ENCODE peak calls at places on chromosomes 16 and 17, in four cellular contexts. Z is SK-N-SH, L is K562, W is WTC11. J is an unnamed sample.

GRCh38 chr16:1959269-1960039 is at the start of gene NDUFB10:
- DNase-seq in Z (peak; percentile 96), L (peak; percentile 91), W (peak; percentile 92), J (peak; percentile 76)

GRCh38 chr17:6470751-6471521 is 26.7 kb downstream of the PIMREG start:
- DNase-seq in L (no peak), Z (no peak), W (no peak), J (no peak)

GRCh38 chr16:57358527-57359095 is at the start of gene CCL22:
- DNase-seq in W (no peak), L (no peak), Z (no peak), J (no peak)

GRCh38 chr16:84193480-84193879 is 2.5 kb downstream of the ADAD2 start:
- DNase-seq in W (no peak), L (no peak), Z (no peak), J (no peak)

GRCh38 chr17:75176625-75177024 is 6.1 kb downstream of the SUMO2 start:
- DNase-seq in L (no peak), W (no peak), Z (no peak), J (no peak)

GRCh38 chr16:28140788-28141618 is 70.8 kb downstream of the XPO6 start:
- DNase-seq in L (no peak), Z (no peak), W (no peak), J (no peak)

GRCh38 chr17:38926290-38927070 is 1.1 kb downstream of the LASP1NB start:
- DNase-seq in L (no peak), W (no peak), Z (no peak), J (no peak)

GRCh38 chr16:49158029-49158642 is 123.5 kb downstream of the CBLN1 start:
- DNase-seq in L (peak; percentile 60), Z (no peak), W (peak; percentile 68), J (peak; percentile 69)

GRCh38 chr16:515175-515962 is 12.1 kb upstream of the CAPN15 start:
- DNase-seq in Z (no peak), L (no peak), W (no peak), J (no peak)

GRCh38 chr16:82046941-82047340 is 11.9 kb downstream of the HSD17B2 start:
- DNase-seq in W (no peak), L (no peak), Z (no peak), J (no peak)

GRCh38 chr17:4497101-4497824 is 1.4 kb upstream of the SPNS2 start:
- DNase-seq in L (no peak), Z (no peak), W (no peak), J (no peak)

GRCh38 chr16:5054876-5055865 is 10.6 kb downstream of the C16orf89 start:
- DNase-seq in W (no peak), Z (no peak), L (peak; percentile 5), J (no peak)

GRCh38 chr16:67459066-67459857 is 21.7 kb downstream of the ATP6V0D1 start:
- DNase-seq in L (no peak), Z (peak; percentile 38), W (no peak), J (no peak)

GRCh38 chr17:38591759-38592241 is 14.0 kb downstream of the SRCIN1 start:
- DNase-seq in Z (peak; percentile 50), W (no peak), L (no peak), J (no peak)

GRCh38 chr16:19219836-19220235 is 51.8 kb downstream of the SYT17 start:
- DNase-seq in L (no peak), W (no peak), Z (no peak), J (no peak)

GRCh38 chr17:17043668-17044226 is 1.5 kb downstream of the MPRIP start:
- DNase-seq in L (no peak), W (peak; percentile 11), Z (no peak), J (no peak)

GRCh38 chr17:69425978-69426377 is 11.5 kb downstream of the MAP2K6 start:
- DNase-seq in Z (no peak), W (no peak), L (no peak), J (no peak)

GRCh38 chr16:87931504-87931903 is 4.8 kb downstream of the CA5A start:
- DNase-seq in L (peak; percentile 63), Z (peak; percentile 52), W (no peak), J (no peak)
- TF ChIP-seq TEAD4 in L (peak; percentile 54), Z (no peak), W (no peak), J (no peak)

GRCh38 chr17:72591500-72592241 is 470.9 kb downstream of the SOX9 start:
- DNase-seq in W (peak; percentile 31), Z (peak; percentile 78), L (no peak), J (peak; percentile 60)

GRCh38 chr17:72592242-72592966 is 471.6 kb downstream of the SOX9 start:
- DNase-seq in L (peak; percentile 56), Z (peak; percentile 99), W (peak; percentile 81), J (peak; percentile 58)

GRCh38 chr17:72594248-72594647 is 473.4 kb downstream of the SOX9 start:
- DNase-seq in Z (no peak), L (no peak), W (no peak), J (no peak)

GRCh38 chr17:72590882-72591499 is 470.2 kb downstream of the SOX9 start:
- DNase-seq in L (no peak), Z (no peak), W (no peak), J (no peak)

DNA sequence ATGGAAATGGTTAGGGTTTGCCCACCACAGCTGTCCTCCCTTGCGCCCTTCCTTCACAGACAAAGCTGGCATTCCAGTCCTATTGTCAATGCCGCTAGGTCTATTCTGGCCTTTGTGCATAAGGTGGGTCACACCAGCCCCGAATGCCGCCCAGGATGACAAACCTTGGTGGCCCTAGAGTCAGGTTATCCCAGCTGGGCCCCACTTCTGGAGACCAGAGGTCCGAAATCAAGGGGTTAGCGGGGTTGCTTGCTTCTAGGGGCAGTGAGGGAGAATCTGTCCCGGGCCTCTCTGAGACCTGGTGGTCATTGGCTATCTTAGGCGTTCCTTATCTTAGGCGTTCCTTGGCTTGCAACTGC is 472.1 kb downstream of the SOX9 start:
- DNase-seq in W (no peak), L (no peak), Z (no peak), J (no peak)
- TF ChIP-seq TEAD4 in W (no peak), L (no peak), Z (no peak), J (no peak)

DNA sequence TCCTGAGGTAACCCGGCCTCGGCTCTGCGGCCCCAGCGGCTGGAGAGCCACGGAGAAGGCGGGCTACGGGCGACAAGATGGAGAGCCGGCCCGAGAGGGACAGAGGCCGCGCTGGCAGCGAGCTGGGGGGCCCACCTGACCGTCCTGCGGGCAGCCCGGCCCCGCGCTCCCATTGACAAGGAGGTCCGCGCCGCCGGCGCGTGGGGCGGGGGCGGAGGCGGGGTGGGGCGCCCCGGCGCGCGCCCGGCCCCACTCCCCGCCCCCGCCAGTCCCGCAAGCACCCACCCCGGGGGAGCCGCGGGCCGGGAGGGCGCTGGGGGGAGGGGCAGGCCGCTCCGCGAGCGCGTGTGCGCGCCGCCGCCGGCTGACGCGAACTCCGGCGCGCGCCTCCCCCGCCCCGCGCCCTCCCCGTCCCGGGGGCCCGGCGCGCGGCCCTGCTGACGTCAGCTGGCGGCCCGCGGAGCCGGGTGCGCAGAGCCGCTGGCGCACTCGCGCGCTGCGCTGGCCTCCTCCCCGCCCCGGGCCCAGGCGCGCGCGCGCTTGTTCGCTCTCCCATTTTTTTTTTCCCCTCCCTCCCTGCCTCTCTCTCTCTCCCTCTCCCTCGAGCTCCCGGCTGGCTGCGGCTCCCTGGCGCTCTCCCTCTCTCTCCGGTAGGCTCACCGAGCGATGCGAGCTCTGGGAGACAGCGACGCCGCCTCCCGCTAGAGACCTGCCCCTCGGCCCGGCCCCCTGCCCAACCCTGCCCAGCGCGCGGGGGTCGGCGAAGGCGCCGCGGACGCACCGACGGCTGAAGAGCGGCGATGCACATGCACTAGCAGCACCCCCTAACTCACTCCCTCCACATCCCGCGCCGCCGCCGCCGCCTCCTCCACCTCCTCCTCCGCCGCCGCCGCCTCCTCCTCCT is at the start of gene GNAO1:
- DNase-seq in W (peak; percentile 71), L (peak; percentile 92), Z (peak; percentile 94), J (peak; percentile 84)
- TF ChIP-seq TEAD4 in W (no peak), L (no peak), Z (no peak), J (no peak)

DNA sequence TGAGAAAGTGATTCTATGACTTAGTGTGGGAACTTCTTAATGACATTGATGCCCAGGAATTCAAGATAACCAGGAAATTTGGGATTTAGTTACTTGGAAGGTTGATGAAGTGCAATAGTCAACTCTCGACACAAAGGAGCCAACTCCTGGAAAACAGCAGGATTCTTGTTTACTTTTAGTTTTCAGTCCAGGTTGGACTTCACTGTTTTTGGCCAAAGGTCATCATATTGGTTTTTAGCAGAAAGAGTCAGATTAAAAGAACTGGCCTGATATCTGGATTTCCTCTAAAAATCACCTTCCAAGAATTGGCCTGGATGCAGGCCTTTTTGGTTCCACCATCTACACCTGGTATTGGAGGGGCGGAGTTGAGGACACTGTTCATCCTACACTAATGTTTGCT is 60.1 kb upstream of the SALL1 start:
- DNase-seq in W (no peak), Z (no peak), L (no peak), J (no peak)
- TF ChIP-seq TEAD4 in W (no peak), Z (no peak), L (no peak), J (no peak)

GRCh38 chr17:80998388-80999223 is 7.0 kb downstream of the CHMP6 start:
- DNase-seq in W (no peak), Z (peak; percentile 28), L (peak; percentile 12), J (no peak)
- TF ChIP-seq TEAD4 in W (no peak), Z (no peak), L (no peak), J (no peak)

GRCh38 chr17:55341432-55341831 is 76.7 kb downstream of the HLF start:
- DNase-seq in Z (no peak), L (no peak), W (no peak), J (peak; percentile 13)
- TF ChIP-seq TEAD4 in Z (no peak), L (no peak), W (no peak), J (no peak)

GRCh38 chr16:77781091-77781490 is 7.3 kb upstream of the VAT1L start:
- DNase-seq in Z (no peak), L (no peak), W (no peak), J (no peak)

GRCh38 chr16:77780378-77780837 is 8.0 kb upstream of the VAT1L start:
- DNase-seq in Z (no peak), L (no peak), W (no peak), J (no peak)

GRCh38 chr16:77784441-77785356 is 3.7 kb upstream of the VAT1L start:
- DNase-seq in Z (peak; percentile 43), W (no peak), L (peak; percentile 15), J (no peak)

GRCh38 chr16:77785365-77785764 is 3.0 kb upstream of the VAT1L start:
- DNase-seq in L (no peak), Z (no peak), W (no peak), J (no peak)

DNA sequence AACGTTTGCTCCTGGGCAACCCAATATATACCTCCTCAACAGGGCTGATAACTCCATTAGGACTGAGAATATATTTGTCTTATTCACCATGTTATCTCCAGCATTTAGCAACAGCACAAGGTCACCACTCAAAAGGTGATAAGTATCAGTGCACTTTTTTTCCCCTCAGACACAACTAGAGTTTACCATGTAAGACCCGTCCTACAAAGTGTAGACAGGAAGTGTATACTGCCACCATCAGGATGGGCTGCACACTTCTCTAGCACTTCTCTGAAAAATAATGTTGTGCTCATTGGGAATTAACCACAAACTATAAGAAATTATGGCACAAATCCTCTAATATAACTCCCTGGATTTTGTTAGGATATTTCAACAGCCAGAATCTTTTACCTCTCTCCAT is 5.7 kb upstream of the VAT1L start:
- DNase-seq in W (no peak), Z (peak; percentile 31), L (peak; percentile 14), J (no peak)
- TF ChIP-seq TEAD4 in W (no peak), Z (no peak), L (no peak), J (no peak)

J was measured in H1.